ENCODE peak calls at places on chromosomes 4 and X, in seven cellular contexts. H is NCI-H510A treated with DMSO at 0.1 percent for 48 hours; D is AG08396; U is activated CD4-positive, alpha-beta T cell treated with anti-CD3 and anti-CD28 coated beads for 24 hours; E is IMR-90; V is aorta; B is foreskin melanocyte. T is an unnamed sample.

GRCh38 chrX:56564182-56564885 is 907 bp downstream of the UBQLN2 start:
- DNase-seq in H (peak), D (peak), U (peak), E (peak), V (no peak), B (no peak), T (peak)

GRCh38 chr4:27176400-27176799 is 315.8 kb downstream of the STIM2 start:
- DNase-seq in H (peak), D (no peak), U (no peak), E (peak), V (no peak), B (peak), T (peak)

GRCh38 chrX:14243823-14244222 is 214.1 kb upstream of the GEMIN8 start:
- DNase-seq in H (no peak), D (no peak), U (no peak), E (no peak), V (peak), B (no peak), T (no peak)

GRCh38 chrX:154490021-154490413 is 412 bp downstream of the SLC10A3 start:
- DNase-seq in H (peak), D (peak), U (no peak), E (peak), V (no peak), B (no peak), T (peak)

GRCh38 chrX:17656035-17656418 is 81.3 kb upstream of the SCML1 start:
- DNase-seq in H (no peak), D (peak), U (no peak), E (no peak), V (no peak), B (no peak), T (no peak)

GRCh38 chr4:173666-174314 is 49.5 kb downstream of the ZNF718 start:
- DNase-seq in H (no peak), D (no peak), U (no peak), E (no peak), V (no peak), B (no peak), T (no peak)

GRCh38 chrX:32480019-32480418 is 731.3 kb downstream of the DMD start:
- DNase-seq in H (no peak), D (no peak), U (no peak), E (peak), V (no peak), B (no peak), T (no peak)

GRCh38 chrX:86133761-86134160 is 14.5 kb upstream of the DACH2 start:
- DNase-seq in H (no peak), D (peak), U (no peak), E (peak), V (no peak), B (no peak), T (peak)

GRCh38 chrX:134732152-134732551 is 73.9 kb upstream of the PLAC1 start:
- DNase-seq in H (no peak), D (no peak), U (no peak), E (no peak), V (no peak), B (no peak), T (no peak)

GRCh38 chr4:116520886-116521285 is 564.5 kb downstream of the TRAM1L1 start:
- DNase-seq in H (no peak), D (no peak), U (no peak), E (no peak), V (no peak), B (no peak), T (no peak)

GRCh38 chr4:183798249-183798920 is 106.7 kb upstream of the STOX2 start:
- DNase-seq in H (no peak), D (peak), U (no peak), E (no peak), V (no peak), B (no peak), T (peak)

GRCh38 chr4:153542835-153543234 is 76.7 kb downstream of the TMEM131L start:
- DNase-seq in H (no peak), D (no peak), U (no peak), E (no peak), V (no peak), B (no peak), T (no peak)

GRCh38 chrX:130916636-130917422 is 13.8 kb upstream of the ENOX2 start:
- DNase-seq in H (peak), D (peak), U (no peak), E (peak), V (no peak), B (no peak), T (peak)

T was measured in DMS53.